ENCODE peak calls at places on chromosome 13, in four cellular contexts. N, U, T and J are unnamed samples.

GRCh38 chr13:50123002-50123401 is 107.8 kb downstream of the KCNRG start:
- DNase-seq in U (no peak), N (no peak), T (no peak), J (no peak)

GRCh38 chr13:76791290-76791664 is 94.9 kb downstream of the KCTD12 start:
- DNase-seq in N (no peak), T (no peak), U (no peak), J (no peak)

GRCh38 chr13:32246468-32246867 is 68.7 kb downstream of the ZAR1L start:
- DNase-seq in T (peak), N (peak), U (peak), J (no peak)

GRCh38 chr13:82751221-82751620 is 1131.1 kb downstream of the SLITRK1 start:
- DNase-seq in N (no peak), U (no peak), T (no peak), J (no peak)

GRCh38 chr13:29937836-29938235 is 87.4 kb upstream of the UBL3 start:
- DNase-seq in U (no peak), T (no peak), N (no peak), J (no peak)

GRCh38 chr13:27549406-27549981 is 70.8 kb downstream of the LNX2 start:
- DNase-seq in U (no peak), N (no peak), T (no peak), J (peak)

GRCh38 chr13:22114630-22115311 is 443.9 kb downstream of the FGF9 start:
- DNase-seq in N (peak), T (no peak), U (no peak), J (no peak)

GRCh38 chr13:20197361-20197834 is 4.7 kb upstream of the GJB2 start:
- DNase-seq in N (no peak), U (no peak), T (peak), J (no peak)

GRCh38 chr13:45242070-45242469 is 41.2 kb upstream of the KCTD4 start:
- DNase-seq in T (no peak), U (no peak), N (no peak), J (no peak)

GRCh38 chr13:103694033-103694432 is 627.8 kb upstream of the SLC10A2 start:
- DNase-seq in N (no peak), T (no peak), U (no peak), J (no peak)

GRCh38 chr13:33487575-33488243 is 202.2 kb upstream of the STARD13 start:
- DNase-seq in T (peak), U (no peak), N (no peak), J (no peak)

DNA sequence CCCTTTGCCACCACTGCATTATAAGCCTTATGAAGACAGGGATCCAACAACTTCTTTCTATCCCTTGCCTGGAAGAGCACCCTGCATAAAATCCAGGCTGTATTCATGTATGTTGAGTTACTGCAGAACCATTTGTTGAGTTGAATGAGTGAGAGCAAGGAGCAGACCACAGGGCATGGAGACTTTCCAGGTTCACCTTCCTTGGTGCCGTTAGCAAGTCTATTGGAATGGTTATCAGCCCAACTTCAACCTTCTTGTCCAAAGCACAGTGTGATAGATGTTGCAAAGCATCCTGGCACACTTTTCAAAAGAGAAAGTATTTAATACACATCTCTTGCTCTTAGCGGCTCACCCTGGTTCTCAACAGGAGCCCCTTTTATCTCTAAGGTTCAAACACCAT is 100.9 kb upstream of the CLDN10 start:
- DNase-seq in U (no peak), T (no peak), N (no peak), J (no peak)
- H3K4me3 ChIP-seq in U (no peak), T (no peak), N (no peak), J (no peak)

DNA sequence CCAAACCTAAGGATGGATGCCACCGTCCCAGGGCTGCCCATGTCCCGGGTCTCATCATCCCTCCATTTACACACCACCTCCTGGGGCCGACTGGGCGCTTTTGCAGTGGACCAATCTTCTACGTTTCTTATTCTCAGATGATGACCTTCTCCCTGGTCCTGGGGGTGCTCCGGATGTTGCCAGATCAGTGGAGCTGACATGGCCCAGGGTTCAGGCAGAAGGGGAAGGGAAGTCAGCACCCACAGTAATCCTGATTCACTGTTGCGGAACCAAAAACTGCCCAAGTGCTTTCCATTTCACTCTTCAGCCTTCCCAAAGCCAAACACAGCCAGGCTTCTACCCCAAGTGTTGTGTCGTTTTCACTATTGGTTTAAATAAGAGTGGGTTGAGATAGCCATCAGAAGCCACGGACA is 29.8 kb downstream of the RAB20 start:
- DNase-seq in T (no peak), U (no peak), N (peak), J (no peak)
- H3K27ac ChIP-seq in T (no peak), U (no peak), N (no peak), J (no peak)

GRCh38 chr13:80069374-80069773 is 271.6 kb downstream of the SPRY2 start:
- DNase-seq in N (no peak), T (no peak), U (no peak), J (no peak)
- H3K4me3 ChIP-seq in N (no peak), T (no peak), U (no peak), J (no peak)

DNA sequence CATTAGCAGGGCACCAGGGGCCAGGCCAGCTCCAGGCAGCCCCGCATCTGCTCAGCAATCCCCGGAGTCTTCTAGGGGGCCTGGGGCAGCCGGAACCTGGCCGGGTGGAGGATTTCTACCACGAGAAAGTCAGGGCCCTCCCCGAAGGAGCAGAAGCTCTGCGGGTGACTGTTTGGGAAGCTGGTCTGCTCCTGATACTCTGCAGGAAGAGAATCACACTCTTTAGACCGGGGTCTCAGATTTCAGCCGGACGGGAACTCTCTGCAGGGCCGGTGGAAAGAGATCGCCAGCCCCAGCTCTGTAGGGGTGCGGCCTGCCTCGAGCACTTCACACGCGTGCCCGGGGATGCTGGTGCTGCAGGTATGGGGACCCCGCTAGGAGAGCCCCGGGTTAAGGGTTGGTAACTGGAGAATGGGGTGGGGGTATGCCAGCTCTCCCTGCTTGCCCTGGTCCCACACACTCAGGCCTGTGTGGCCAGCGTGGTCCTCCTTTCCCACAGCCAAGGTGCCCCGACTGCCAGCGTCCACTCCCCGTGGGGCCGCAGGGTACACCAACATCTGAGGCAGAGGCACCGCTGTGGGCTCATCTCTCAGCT is 20.1 kb downstream of the RASA3 start:
- DNase-seq in U (peak), N (no peak), T (peak), J (no peak)
- H3K27ac ChIP-seq in U (no peak), N (no peak), T (peak), J (no peak)

GRCh38 chr13:35349052-35349451 is 127.4 kb downstream of the MAB21L1 start:
- DNase-seq in N (no peak), U (no peak), T (no peak), J (no peak)
- H3K4me3 ChIP-seq in N (no peak), U (no peak), T (no peak), J (no peak)

GRCh38 chr13:61149333-61149730 is 266.3 kb downstream of the PCDH20 start:
- DNase-seq in N (no peak), U (no peak), T (peak), J (no peak)
- H3K27ac ChIP-seq in N (no peak), U (no peak), T (peak), J (no peak)

GRCh38 chr13:92743992-92744391 is 482.6 kb upstream of the GPC6 start:
- DNase-seq in N (no peak), T (no peak), U (no peak), J (no peak)
- H3K4me3 ChIP-seq in N (no peak), T (no peak), U (no peak), J (no peak)